ENCODE peak calls at places on chromosome 9, in four cellular contexts. N is posterior cingulate gyrus, O is activated T-cell treated with anti-CD3 and anti-CD28 coated beads for 1 hour, X is OCI-LY7. S is an unnamed sample.

GRCh38 chr9:119961774-119962408 is 592.7 kb upstream of the BRINP1 start:
- DNase-seq in N (no peak), X (no peak), O (no peak), S (peak)

GRCh38 chr9:136692190-136693134 is 5.2 kb upstream of the AGPAT2 start:
- DNase-seq in O (no peak), N (no peak), X (no peak), S (no peak)

GRCh38 chr9:94588681-94589080 is 4.9 kb downstream of the FBP2 start:
- DNase-seq in N (no peak), X (no peak), O (no peak), S (no peak)

GRCh38 chr9:128244443-128245226 is 31.2 kb downstream of the GOLGA2 start:
- DNase-seq in X (peak), O (no peak), N (no peak), S (no peak)

GRCh38 chr9:69817202-69817601 is 3.4 kb upstream of the CFAP95 start:
- DNase-seq in N (no peak), X (no peak), O (no peak), S (no peak)

GRCh38 chr9:21432640-21433425 is 7.4 kb upstream of the IFNA1 start:
- DNase-seq in X (no peak), O (no peak), N (no peak), S (no peak)

GRCh38 chr9:91034976-91035824 is 233.6 kb downstream of the SYK start:
- DNase-seq in O (no peak), X (peak), N (peak), S (no peak)

GRCh38 chr9:134983094-134983493 is 65.4 kb upstream of the FCN1 start:
- DNase-seq in X (peak), O (no peak), N (peak), S (no peak)

GRCh38 chr9:104700306-104700705 is 6.0 kb downstream of the OR13D1 start:
- DNase-seq in X (no peak), O (no peak), N (no peak), S (no peak)

GRCh38 chr9:120726484-120726883 is 12.2 kb upstream of the MEGF9 start:
- DNase-seq in X (no peak), N (no peak), O (no peak), S (no peak)

GRCh38 chr9:104968025-104968982 is 40.3 kb upstream of the ABCA1 start:
- DNase-seq in O (peak), N (peak), X (peak), S (peak)

GRCh38 chr9:4983541-4984165 is 1.4 kb upstream of the JAK2 start:
- DNase-seq in X (peak), O (no peak), N (no peak), S (peak)

GRCh38 chr9:9914174-9914573 is 698.6 kb downstream of the PTPRD start:
- DNase-seq in X (no peak), O (no peak), N (no peak), S (no peak)

GRCh38 chr9:122020398-122020797 is 72.7 kb downstream of the TTLL11 start:
- DNase-seq in N (no peak), O (no peak), X (no peak), S (no peak)

GRCh38 chr9:130110596-130111021 is 56.9 kb downstream of the GPR107 start:
- DNase-seq in N (no peak), O (no peak), X (no peak), S (no peak)

GRCh38 chr9:131875828-131876485 is 136.1 kb upstream of the RAPGEF1 start:
- DNase-seq in X (no peak), N (no peak), O (no peak), S (peak)

GRCh38 chr9:109417054-109417453 is 81.1 kb downstream of the PTPN3 start:
- DNase-seq in O (no peak), X (no peak), N (no peak), S (no peak)

GRCh38 chr9:90839183-90839582 is 37.6 kb downstream of the SYK start:
- DNase-seq in N (no peak), O (no peak), X (peak), S (no peak)

GRCh38 chr9:137167113-137167751 is 2.6 kb downstream of the LRRC26 start:
- DNase-seq in O (no peak), N (peak), X (no peak), S (no peak)

S was measured in epithelial cell of esophagus.